ENCODE peak calls at places on chromosomes 13 and 19, in five cellular contexts. N, T, P, E and C are unnamed samples.

GRCh38 chr13:96091164-96091931 is 1.4 kb downstream of the HS6ST3 start:
- DNase-seq in N (peak; percentile 20), T (peak; percentile 18), P (no peak), E (no peak), C (peak; percentile 64)

GRCh38 chr19:1013218-1013617 is 7.7 kb downstream of the TMEM259 start:
- DNase-seq in N (no peak), T (no peak), P (no peak), E (no peak), C (no peak)

GRCh38 chr19:55585658-55586339 is 5.2 kb upstream of the ZNF579 start:
- DNase-seq in N (peak; percentile 84), T (no peak), P (peak; percentile 77), E (peak; percentile 63), C (peak; percentile 90)

GRCh38 chr13:83515267-83515666 is 367.0 kb downstream of the SLITRK1 start:
- DNase-seq in N (no peak), T (no peak), P (no peak), E (peak; percentile 22), C (no peak)

GRCh38 chr19:12293771-12294307 is 844 bp downstream of the ZNF44 start:
- DNase-seq in N (peak; percentile 39), T (peak; percentile 99), P (peak; percentile 85), E (peak; percentile 46), C (peak; percentile 74)

GRCh38 chr13:92833071-92833470 is 393.5 kb upstream of the GPC6 start:
- DNase-seq in N (no peak), T (no peak), P (peak; percentile 17), E (peak; percentile 76), C (no peak)

GRCh38 chr13:112246731-112247470 is 129.3 kb upstream of the SPACA7 start:
- DNase-seq in N (no peak), T (no peak), P (no peak), E (no peak), C (no peak)

GRCh38 chr19:925912-926594 is at the start of gene ARID3A:
- DNase-seq in N (no peak), T (no peak), P (no peak), E (no peak), C (peak; percentile 71)

GRCh38 chr19:47470447-47471195 is 1.1 kb downstream of the SLC8A2 start:
- DNase-seq in N (no peak), T (no peak), P (no peak), E (no peak), C (no peak)

GRCh38 chr19:19997656-19998268 is 41.5 kb downstream of the ZNF682 start:
- DNase-seq in N (no peak), T (peak; percentile 48), P (no peak), E (no peak), C (peak; percentile 74)

GRCh38 chr13:28494861-28495585 is at the start of gene FLT1:
- DNase-seq in N (peak; percentile 38), T (peak; percentile 96), P (peak; percentile 61), E (peak; percentile 38), C (peak; percentile 82)

GRCh38 chr19:47411101-47411500 is 8.2 kb downstream of the MEIS3 start:
- DNase-seq in N (no peak), T (peak; percentile 75), P (peak; percentile 67), E (peak; percentile 40), C (no peak)

GRCh38 chr13:112874751-112875300 is 94.2 kb upstream of the MCF2L start:
- DNase-seq in N (no peak), T (no peak), P (no peak), E (no peak), C (no peak)

GRCh38 chr13:110872034-110872767 is 42.7 kb downstream of the ANKRD10 start:
- DNase-seq in N (no peak), T (no peak), P (no peak), E (no peak), C (no peak)

GRCh38 chr13:21478881-21479808 is 20.0 kb upstream of the ZDHHC20 start:
- DNase-seq in N (peak; percentile 65), T (peak; percentile 94), P (peak; percentile 84), E (peak; percentile 81), C (no peak)

GRCh38 chr13:98405107-98405571 is 171.8 kb downstream of the STK24 start:
- DNase-seq in N (peak; percentile 56), T (no peak), P (no peak), E (no peak), C (peak; percentile 65)

GRCh38 chr13:67353891-67354459 is 123.8 kb upstream of the PCDH9 start:
- DNase-seq in N (no peak), T (no peak), P (peak; percentile 36), E (peak; percentile 27), C (no peak)

GRCh38 chr19:19468424-19469050 is 46.8 kb downstream of the TSSK6 start:
- DNase-seq in N (no peak), T (no peak), P (peak; percentile 43), E (no peak), C (no peak)

GRCh38 chr19:33476151-33476707 is 45.4 kb downstream of the PEPD start:
- DNase-seq in N (no peak), T (no peak), P (no peak), E (no peak), C (peak; percentile 11)

GRCh38 chr13:32254916-32255743 is 60.0 kb downstream of the ZAR1L start:
- DNase-seq in N (no peak), T (no peak), P (no peak), E (no peak), C (no peak)

GRCh38 chr19:12664406-12665280 is 1.9 kb downstream of the MAN2B1 start:
- DNase-seq in N (no peak), T (no peak), P (no peak), E (no peak), C (peak; percentile 96)

GRCh38 chr19:19662866-19663291 is 597 bp downstream of the ATP13A1 start:
- DNase-seq in N (no peak), T (peak; percentile 36), P (peak; percentile 42), E (peak; percentile 4), C (no peak)

GRCh38 chr13:59787679-59788078 is 376.0 kb downstream of the DIAPH3 start:
- DNase-seq in N (peak; percentile 12), T (no peak), P (no peak), E (no peak), C (no peak)

GRCh38 chr19:1650627-1651009 is 1.8 kb downstream of the TCF3 start:
- DNase-seq in N (peak; percentile 21), T (no peak), P (peak; percentile 49), E (peak; percentile 7), C (no peak)

GRCh38 chr19:46963093-46963734 is 56.4 kb upstream of the NPAS1 start:
- DNase-seq in N (no peak), T (no peak), P (peak; percentile 99), E (peak; percentile 94), C (no peak)

GRCh38 chr13:23212621-23213020 is 31.8 kb downstream of the SGCG start:
- DNase-seq in N (no peak), T (peak; percentile 25), P (no peak), E (no peak), C (no peak)

GRCh38 chr13:59126474-59126873 is 1037.3 kb downstream of the DIAPH3 start:
- DNase-seq in N (no peak), T (no peak), P (no peak), E (no peak), C (no peak)

GRCh38 chr19:31350693-31351211 is 1.5 kb upstream of the TSHZ3 start:
- DNase-seq in N (no peak), T (peak; percentile 63), P (peak; percentile 67), E (peak; percentile 56), C (peak; percentile 43)

DNA sequence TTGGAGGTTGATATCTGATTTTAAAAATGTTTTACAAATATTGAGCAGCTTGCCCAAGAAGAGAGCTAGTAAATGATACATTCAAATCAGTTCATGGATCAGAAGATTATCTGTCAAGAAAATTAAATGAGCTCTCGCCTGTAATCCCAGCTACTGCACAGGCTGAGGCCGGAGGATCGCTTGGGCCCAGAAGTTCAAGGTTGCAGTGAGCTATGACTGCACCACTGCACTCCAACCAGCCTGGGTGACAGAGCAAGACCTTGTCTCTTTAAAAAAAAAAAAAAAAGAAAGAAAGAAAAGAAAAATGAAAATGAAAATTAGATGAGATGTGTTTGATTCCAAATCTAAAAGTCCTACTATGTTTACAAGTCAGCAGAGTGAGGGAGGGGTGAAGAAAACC is 2.4 kb downstream of the SPART start:
- DNase-seq in N (no peak), T (no peak), P (no peak), E (no peak), C (no peak)
- H2BK120ac ChIP-seq in N (no peak overlapping the region), T (no peak overlapping the region), P (no peak overlapping the region), E (no peak overlapping the region), C (no peak overlapping the region)

DNA sequence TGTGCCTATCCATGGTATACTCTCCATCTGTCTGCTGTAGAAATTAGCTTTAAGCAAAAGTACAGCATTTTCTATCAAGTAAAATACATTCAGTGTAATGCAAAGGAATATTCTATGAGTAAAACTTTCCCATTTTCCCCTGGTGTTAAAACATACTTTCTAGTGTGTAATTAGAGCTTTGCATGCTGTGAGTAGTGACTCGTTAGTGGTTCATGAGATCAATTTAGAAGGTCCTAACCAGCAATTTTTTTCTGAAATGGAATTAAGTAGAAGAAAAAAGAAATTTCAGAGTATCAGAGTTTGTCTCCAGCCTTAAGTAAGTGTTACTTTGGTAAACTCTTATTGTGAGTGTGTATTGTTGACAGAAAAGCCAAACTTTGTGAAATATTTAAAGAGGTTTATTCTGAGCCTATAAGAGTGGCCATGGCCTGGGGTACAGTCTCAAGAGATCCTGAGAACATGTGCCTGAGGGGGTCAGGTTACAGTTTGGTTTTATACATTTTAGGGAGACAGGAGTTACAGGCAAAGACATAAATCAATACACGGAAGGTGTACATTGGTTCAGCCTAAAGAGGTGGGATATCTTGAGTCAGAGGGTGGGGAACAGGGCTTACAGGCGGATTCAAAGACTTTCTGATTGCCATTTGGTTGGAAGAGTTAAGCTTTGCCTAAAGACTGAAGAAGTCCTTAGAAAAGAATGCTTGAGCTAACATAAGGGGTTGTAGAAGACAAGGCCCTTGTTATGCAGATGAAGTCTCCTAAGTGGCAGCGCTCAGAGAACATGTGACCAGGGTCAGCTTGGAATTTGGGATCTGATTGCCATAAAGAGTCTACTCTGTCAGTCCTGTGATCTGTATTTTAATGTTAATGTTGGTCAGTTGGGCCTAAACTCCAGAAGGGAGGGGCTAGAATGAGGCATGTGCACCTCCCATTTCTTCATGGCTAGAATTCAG is 25.5 kb downstream of the FAM187B start:
- DNase-seq in N (no peak), T (no peak), P (no peak), E (no peak), C (peak; percentile 89)
- H2BK120ac ChIP-seq in N (no peak overlapping the region), T (no peak overlapping the region), P (no peak overlapping the region), E (no peak overlapping the region), C (no peak overlapping the region)

GRCh38 chr19:17949956-17950309 is 17.0 kb upstream of the KCNN1 start:
- DNase-seq in N (no peak), T (peak; percentile 37), P (peak; percentile 29), E (no peak), C (peak; percentile 79)
- H2BK120ac ChIP-seq in N (peak overlapping the region; percentile 19), T (no peak overlapping the region), P (no peak overlapping the region), E (no peak overlapping the region), C (no peak overlapping the region)

GRCh38 chr13:30194906-30195305 is 112.4 kb downstream of the KATNAL1 start:
- DNase-seq in N (no peak), T (peak; percentile 30), P (no peak), E (no peak), C (no peak)
- H2BK120ac ChIP-seq in N (no peak overlapping the region), T (no peak overlapping the region), P (no peak overlapping the region), E (no peak overlapping the region), C (no peak overlapping the region)